ENCODE peak calls at places on chromosomes 12 and 14, in six cellular contexts. One of them, this sample, is unnamed.
A peak's percentile ranks its signal among the peaks of the same experiment; 100 is the strongest.

GRCh38 chr12:124923906-124924734 is 9.7 kb upstream of the UBC start:
- DNase-seq in RWPE1: no peak
- DNase-seq in MM.1S: no peak
- DNase-seq in endodermal cell: peak; percentile 93
- DNase-seq in pancreas: no peak
- DNase-seq in CD4-positive, alpha-beta memory T cell: no peak
- DNase-seq in this sample: no peak

GRCh38 chr14:94602722-94603121 is 9.5 kb upstream of the SERPINA3 start:
- DNase-seq in CD4-positive, alpha-beta memory T cell: no peak
- DNase-seq in pancreas: no peak
- DNase-seq in endodermal cell: no peak
- DNase-seq in RWPE1: no peak
- DNase-seq in MM.1S: no peak
- DNase-seq in this sample: no peak

GRCh38 chr12:124279846-124280360 is 15.0 kb upstream of the RFLNA start:
- DNase-seq in endodermal cell: no peak
- DNase-seq in CD4-positive, alpha-beta memory T cell: no peak
- DNase-seq in pancreas: no peak
- DNase-seq in MM.1S: no peak
- DNase-seq in RWPE1: no peak
- DNase-seq in this sample: no peak

GRCh38 chr12:34399631-34400422 is 377.5 kb downstream of the ALG10 start:
- DNase-seq in pancreas: peak; percentile 1
- DNase-seq in endodermal cell: peak; percentile 22
- DNase-seq in MM.1S: no peak
- DNase-seq in CD4-positive, alpha-beta memory T cell: no peak
- DNase-seq in RWPE1: no peak
- DNase-seq in this sample: no peak

GRCh38 chr12:12717586-12718381 is 616 bp downstream of the CDKN1B start:
- DNase-seq in MM.1S: peak; percentile 38
- DNase-seq in endodermal cell: peak; percentile 84
- DNase-seq in CD4-positive, alpha-beta memory T cell: peak; percentile 13
- DNase-seq in RWPE1: no peak
- DNase-seq in pancreas: peak; percentile 59
- DNase-seq in this sample: peak; percentile 48

GRCh38 chr12:63787306-63787705 is 7.6 kb downstream of the RXYLT1 start:
- DNase-seq in pancreas: no peak
- DNase-seq in CD4-positive, alpha-beta memory T cell: no peak
- DNase-seq in endodermal cell: no peak
- DNase-seq in RWPE1: no peak
- DNase-seq in MM.1S: no peak
- DNase-seq in this sample: no peak

GRCh38 chr12:4960030-4960429 is 50.3 kb downstream of the KCNA1 start:
- DNase-seq in RWPE1: no peak
- DNase-seq in MM.1S: no peak
- DNase-seq in pancreas: no peak
- DNase-seq in CD4-positive, alpha-beta memory T cell: no peak
- DNase-seq in endodermal cell: peak; percentile 70
- DNase-seq in this sample: no peak

GRCh38 chr12:4824415-4824814 is 85.3 kb upstream of the KCNA1 start:
- DNase-seq in RWPE1: peak; percentile 25
- DNase-seq in pancreas: no peak
- DNase-seq in endodermal cell: no peak
- DNase-seq in CD4-positive, alpha-beta memory T cell: no peak
- DNase-seq in MM.1S: no peak
- DNase-seq in this sample: no peak

GRCh38 chr12:29709056-29709455 is 74.7 kb downstream of the TMTC1 start:
- DNase-seq in pancreas: no peak
- DNase-seq in MM.1S: no peak
- DNase-seq in RWPE1: no peak
- DNase-seq in endodermal cell: no peak
- DNase-seq in CD4-positive, alpha-beta memory T cell: no peak
- DNase-seq in this sample: no peak

GRCh38 chr14:75422169-75422568 is 5.7 kb upstream of the JDP2 start:
- DNase-seq in MM.1S: no peak
- DNase-seq in RWPE1: peak; percentile 76
- DNase-seq in pancreas: no peak
- DNase-seq in endodermal cell: no peak
- DNase-seq in CD4-positive, alpha-beta memory T cell: no peak
- DNase-seq in this sample: no peak

GRCh38 chr14:99946652-99947489 is 118.4 kb upstream of the EVL start:
- DNase-seq in pancreas: no peak
- DNase-seq in CD4-positive, alpha-beta memory T cell: peak; percentile 34
- DNase-seq in RWPE1: peak; percentile 70
- DNase-seq in MM.1S: peak; percentile 50
- DNase-seq in endodermal cell: peak; percentile 88
- DNase-seq in this sample: no peak

GRCh38 chr14:32197919-32198318 is 3.9 kb upstream of the RNU6-7 start:
- DNase-seq in MM.1S: peak; percentile 75
- DNase-seq in RWPE1: no peak
- DNase-seq in endodermal cell: no peak
- DNase-seq in CD4-positive, alpha-beta memory T cell: no peak
- DNase-seq in pancreas: no peak
- DNase-seq in this sample: no peak

GRCh38 chr12:3550839-3551238 is 59.8 kb downstream of the PRMT8 start:
- DNase-seq in pancreas: no peak
- DNase-seq in CD4-positive, alpha-beta memory T cell: no peak
- DNase-seq in MM.1S: no peak
- DNase-seq in RWPE1: no peak
- DNase-seq in endodermal cell: no peak
- DNase-seq in this sample: no peak

GRCh38 chr12:121992059-121992879 is 29.4 kb upstream of the BCL7A start:
- DNase-seq in endodermal cell: no peak
- DNase-seq in RWPE1: peak; percentile 96
- DNase-seq in pancreas: no peak
- DNase-seq in CD4-positive, alpha-beta memory T cell: peak; percentile 11
- DNase-seq in MM.1S: no peak
- DNase-seq in this sample: peak; percentile 44

DNA sequence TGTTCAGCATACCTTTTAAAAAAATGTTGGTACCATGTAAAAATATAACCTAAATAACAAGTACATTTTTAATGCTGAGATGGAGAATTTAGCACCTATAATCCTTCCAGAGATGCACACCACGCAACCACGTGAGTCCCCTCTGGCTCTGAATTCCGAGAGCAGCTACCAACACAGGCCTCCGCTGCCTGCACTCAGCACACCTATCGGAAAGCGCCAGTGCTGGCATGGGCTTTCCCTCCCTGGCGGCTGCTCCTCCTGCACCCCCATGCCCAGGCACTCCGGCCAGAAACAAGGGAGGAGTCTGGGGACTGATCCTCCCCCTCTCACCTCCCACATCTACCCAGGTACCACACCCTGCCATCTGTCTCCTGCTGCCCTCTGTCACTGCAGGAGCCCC is 47.0 kb downstream of the ITPK1 start:
- DNase-seq in RWPE1: no peak
- DNase-seq in CD4-positive, alpha-beta memory T cell: no peak
- DNase-seq in endodermal cell: no peak
- DNase-seq in pancreas: no peak
- DNase-seq in MM.1S: no peak
- DNase-seq in this sample: no peak
- H3K27ac ChIP-seq in RWPE1: peak overlapping the region; percentile 44
- H3K27ac ChIP-seq in CD4-positive, alpha-beta memory T cell: no peak overlapping the region
- H3K27ac ChIP-seq in endodermal cell: no peak overlapping the region
- H3K27ac ChIP-seq in pancreas: no peak overlapping the region
- H3K27ac ChIP-seq in MM.1S: no peak overlapping the region
- H3K27ac ChIP-seq in this sample: no peak overlapping the region

GRCh38 chr14:60199321-60199720 is 34.1 kb upstream of the DHRS7 start:
- DNase-seq in RWPE1: no peak
- DNase-seq in CD4-positive, alpha-beta memory T cell: no peak
- DNase-seq in endodermal cell: no peak
- DNase-seq in pancreas: no peak
- DNase-seq in MM.1S: no peak
- DNase-seq in this sample: no peak

GRCh38 chr14:60196291-60196690 is 31.1 kb upstream of the DHRS7 start:
- DNase-seq in endodermal cell: no peak
- DNase-seq in pancreas: no peak
- DNase-seq in RWPE1: peak; percentile 11
- DNase-seq in MM.1S: no peak
- DNase-seq in CD4-positive, alpha-beta memory T cell: no peak
- DNase-seq in this sample: no peak

GRCh38 chr14:60195179-60195810 is 30.1 kb upstream of the DHRS7 start:
- DNase-seq in CD4-positive, alpha-beta memory T cell: no peak
- DNase-seq in endodermal cell: no peak
- DNase-seq in MM.1S: no peak
- DNase-seq in RWPE1: no peak
- DNase-seq in pancreas: no peak
- DNase-seq in this sample: no peak

DNA sequence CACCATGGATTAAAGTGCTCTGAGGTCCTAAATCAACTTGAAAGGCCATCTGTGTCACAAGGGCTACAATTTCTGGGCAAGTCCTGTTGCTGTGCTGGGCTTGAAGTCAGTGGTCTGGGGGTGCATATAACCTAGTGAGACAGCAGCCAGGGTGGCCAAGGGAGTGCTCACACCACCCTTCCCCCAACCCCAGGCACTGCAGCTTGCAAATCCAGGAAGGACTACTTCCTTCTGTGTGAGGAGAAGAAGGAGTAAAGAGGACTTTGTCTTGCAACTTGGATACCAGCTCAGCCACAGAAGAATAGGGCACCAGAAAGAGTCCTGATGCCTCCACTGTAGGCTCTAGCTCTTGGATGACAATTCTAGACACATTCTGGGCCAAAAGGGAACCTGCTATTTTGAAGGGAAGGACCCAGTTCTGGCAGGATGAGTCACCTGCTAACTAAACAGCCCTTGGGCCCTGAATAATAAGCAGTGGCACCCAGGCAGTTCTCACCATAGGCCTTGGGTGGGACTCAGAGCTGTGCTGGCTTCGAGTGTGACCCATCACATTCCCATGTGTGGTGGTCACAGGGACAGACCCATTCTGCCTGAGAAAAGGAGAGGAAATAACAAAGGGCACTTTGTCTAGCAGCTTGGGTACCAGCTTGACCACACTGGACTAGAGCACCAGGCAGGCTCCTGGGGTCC is 32.6 kb upstream of the DHRS7 start:
- DNase-seq in pancreas: no peak
- DNase-seq in endodermal cell: no peak
- DNase-seq in MM.1S: no peak
- DNase-seq in RWPE1: no peak
- DNase-seq in CD4-positive, alpha-beta memory T cell: no peak
- DNase-seq in this sample: no peak
- H3K27ac ChIP-seq in pancreas: no peak overlapping the region
- H3K27ac ChIP-seq in endodermal cell: no peak overlapping the region
- H3K27ac ChIP-seq in MM.1S: no peak overlapping the region
- H3K27ac ChIP-seq in RWPE1: no peak overlapping the region
- H3K27ac ChIP-seq in CD4-positive, alpha-beta memory T cell: no peak overlapping the region
- H3K27ac ChIP-seq in this sample: no peak overlapping the region

GRCh38 chr14:35337074-35337556 is 44.9 kb downstream of the PSMA6 start:
- DNase-seq in pancreas: no peak
- DNase-seq in MM.1S: no peak
- DNase-seq in RWPE1: no peak
- DNase-seq in endodermal cell: no peak
- DNase-seq in CD4-positive, alpha-beta memory T cell: no peak
- DNase-seq in this sample: no peak

GRCh38 chr14:35340616-35341453 is 48.7 kb downstream of the PSMA6 start:
- DNase-seq in CD4-positive, alpha-beta memory T cell: no peak
- DNase-seq in endodermal cell: no peak
- DNase-seq in RWPE1: no peak
- DNase-seq in pancreas: no peak
- DNase-seq in MM.1S: no peak
- DNase-seq in this sample: no peak

GRCh38 chr14:35337557-35338255 is 45.5 kb downstream of the PSMA6 start:
- DNase-seq in RWPE1: peak; percentile 50
- DNase-seq in endodermal cell: peak; percentile 63
- DNase-seq in MM.1S: no peak
- DNase-seq in pancreas: no peak
- DNase-seq in CD4-positive, alpha-beta memory T cell: no peak
- DNase-seq in this sample: no peak

GRCh38 chr14:35339761-35340406 is 47.7 kb downstream of the PSMA6 start:
- DNase-seq in MM.1S: no peak
- DNase-seq in pancreas: no peak
- DNase-seq in endodermal cell: no peak
- DNase-seq in CD4-positive, alpha-beta memory T cell: no peak
- DNase-seq in RWPE1: no peak
- DNase-seq in this sample: no peak

GRCh38 chr14:35338731-35339405 is 46.7 kb downstream of the PSMA6 start:
- DNase-seq in CD4-positive, alpha-beta memory T cell: no peak
- DNase-seq in RWPE1: no peak
- DNase-seq in endodermal cell: no peak
- DNase-seq in MM.1S: no peak
- DNase-seq in pancreas: no peak
- DNase-seq in this sample: no peak
- H3K27ac ChIP-seq in CD4-positive, alpha-beta memory T cell: no peak overlapping the region
- H3K27ac ChIP-seq in RWPE1: peak overlapping the region; percentile 97
- H3K27ac ChIP-seq in endodermal cell: no peak overlapping the region
- H3K27ac ChIP-seq in MM.1S: no peak overlapping the region
- H3K27ac ChIP-seq in pancreas: no peak overlapping the region
- H3K27ac ChIP-seq in this sample: no peak overlapping the region

DNA sequence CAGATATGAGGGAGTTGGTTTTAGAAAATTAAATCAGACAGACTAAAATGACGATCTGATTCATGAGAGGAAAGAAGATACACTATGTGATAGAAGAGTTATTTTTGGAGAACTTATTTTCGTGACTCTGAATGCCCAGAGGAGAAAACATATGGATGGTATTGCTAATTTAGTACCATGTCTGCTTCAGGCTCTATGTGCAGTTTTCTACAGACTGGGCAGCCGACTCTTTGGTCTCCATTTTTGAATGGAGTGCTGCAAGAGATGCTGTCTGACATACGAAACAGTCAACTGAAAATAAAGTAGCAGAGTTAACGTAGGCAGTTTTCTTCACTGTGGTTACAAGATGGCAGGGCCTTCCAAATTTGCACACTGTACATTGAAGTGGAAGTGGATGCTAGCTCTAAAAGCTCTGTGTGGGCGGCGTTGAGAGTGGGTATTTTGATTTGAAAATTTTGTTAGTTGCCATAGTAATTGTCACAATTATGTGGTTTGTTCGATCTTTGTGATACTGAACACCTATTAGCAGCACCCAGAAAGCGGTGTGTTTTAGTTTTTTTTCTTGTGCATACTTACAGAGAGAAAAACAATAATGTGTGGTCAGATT is 154.8 kb upstream of the ATP2B1 start:
- DNase-seq in MM.1S: peak; percentile 46
- DNase-seq in CD4-positive, alpha-beta memory T cell: peak; percentile 91
- DNase-seq in endodermal cell: no peak
- DNase-seq in RWPE1: no peak
- DNase-seq in pancreas: no peak
- DNase-seq in this sample: no peak
- H3K27ac ChIP-seq in MM.1S: peak overlapping the region; percentile 75
- H3K27ac ChIP-seq in CD4-positive, alpha-beta memory T cell: peak overlapping the region; percentile 95
- H3K27ac ChIP-seq in endodermal cell: no peak overlapping the region
- H3K27ac ChIP-seq in RWPE1: no peak overlapping the region
- H3K27ac ChIP-seq in pancreas: no peak overlapping the region
- H3K27ac ChIP-seq in this sample: peak overlapping the region; percentile 71

DNA sequence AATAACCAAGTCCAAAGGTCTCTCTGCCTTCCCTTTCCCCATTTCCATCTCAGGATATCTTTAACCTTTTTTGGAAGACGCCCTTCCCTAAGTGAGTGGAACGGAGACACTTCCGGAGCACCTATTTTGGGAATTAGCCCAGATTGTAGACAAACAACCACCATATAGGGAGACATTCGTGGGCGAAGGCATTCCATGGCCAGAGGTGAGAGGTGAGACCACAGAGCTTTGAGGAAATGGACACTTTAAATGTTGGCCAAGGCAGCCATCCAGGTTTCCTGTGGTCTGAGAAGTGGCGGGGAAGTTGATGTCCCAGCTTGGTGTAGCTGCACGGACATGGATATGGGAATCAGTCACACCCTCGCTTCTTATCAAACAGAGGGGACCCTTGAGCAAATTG is 69.4 kb upstream of the BDKRB2 start:
- DNase-seq in pancreas: no peak
- DNase-seq in endodermal cell: no peak
- DNase-seq in MM.1S: no peak
- DNase-seq in CD4-positive, alpha-beta memory T cell: no peak
- DNase-seq in RWPE1: no peak
- DNase-seq in this sample: no peak
- H3K27ac ChIP-seq in pancreas: no peak overlapping the region
- H3K27ac ChIP-seq in endodermal cell: no peak overlapping the region
- H3K27ac ChIP-seq in MM.1S: no peak overlapping the region
- H3K27ac ChIP-seq in CD4-positive, alpha-beta memory T cell: no peak overlapping the region
- H3K27ac ChIP-seq in RWPE1: no peak overlapping the region
- H3K27ac ChIP-seq in this sample: no peak overlapping the region